ENCODE peak calls at places on chromosomes 3 and 15, in five cellular contexts. One of them, this sample, is unnamed.
A peak's percentile ranks its signal among the peaks of the same experiment; 100 is the strongest.

GRCh38 chr15:62795700-62796099 is 246.8 kb upstream of the TPM1 start:
- DNase-seq in uterus: no peak
- DNase-seq in small intestine: no peak
- DNase-seq in endodermal cell: no peak
- DNase-seq in neural progenitor cell: no peak
- DNase-seq in this sample: no peak

GRCh38 chr15:89391685-89392257 is 57.1 kb upstream of the POLG start:
- DNase-seq in neural progenitor cell: peak; percentile 90
- DNase-seq in small intestine: no peak
- DNase-seq in uterus: no peak
- DNase-seq in endodermal cell: peak; percentile 78
- DNase-seq in this sample: no peak

GRCh38 chr3:61381745-61382392 is 130.6 kb upstream of the FHIT start:
- DNase-seq in neural progenitor cell: peak; percentile 42
- DNase-seq in small intestine: peak; percentile 59
- DNase-seq in uterus: no peak
- DNase-seq in endodermal cell: no peak
- DNase-seq in this sample: no peak

GRCh38 chr3:136070334-136070733 is 104.8 kb downstream of the PPP2R3A start:
- DNase-seq in endodermal cell: no peak
- DNase-seq in neural progenitor cell: no peak
- DNase-seq in small intestine: no peak
- DNase-seq in uterus: no peak
- DNase-seq in this sample: no peak

GRCh38 chr15:90838066-90838465 is 30.3 kb upstream of the FURIN start:
- DNase-seq in uterus: no peak
- DNase-seq in neural progenitor cell: no peak
- DNase-seq in endodermal cell: no peak
- DNase-seq in small intestine: peak; percentile 35
- DNase-seq in this sample: no peak

GRCh38 chr15:92733934-92734521 is 78.5 kb upstream of the FAM174B start:
- DNase-seq in small intestine: peak; percentile 8
- DNase-seq in uterus: peak; percentile 25
- DNase-seq in neural progenitor cell: no peak
- DNase-seq in endodermal cell: peak; percentile 68
- DNase-seq in this sample: peak; percentile 45

GRCh38 chr3:83251490-83251889 is 1490.0 kb upstream of the GBE1 start:
- DNase-seq in neural progenitor cell: no peak
- DNase-seq in small intestine: no peak
- DNase-seq in uterus: no peak
- DNase-seq in endodermal cell: no peak
- DNase-seq in this sample: peak; percentile 54

GRCh38 chr3:24437326-24437725 is 57.3 kb downstream of the THRB start:
- DNase-seq in small intestine: no peak
- DNase-seq in neural progenitor cell: no peak
- DNase-seq in uterus: no peak
- DNase-seq in endodermal cell: no peak
- DNase-seq in this sample: no peak

GRCh38 chr15:93118904-93119303 is 29.9 kb upstream of the RGMA start:
- DNase-seq in neural progenitor cell: no peak
- DNase-seq in endodermal cell: no peak
- DNase-seq in small intestine: no peak
- DNase-seq in uterus: no peak
- DNase-seq in this sample: no peak

GRCh38 chr3:88058322-88058592 is 548 bp downstream of the CGGBP1 start:
- DNase-seq in neural progenitor cell: no peak
- DNase-seq in endodermal cell: no peak
- DNase-seq in small intestine: no peak
- DNase-seq in uterus: no peak
- DNase-seq in this sample: no peak

GRCh38 chr15:66019826-66020398 is 150.6 kb downstream of the RAB11A start:
- DNase-seq in neural progenitor cell: no peak
- DNase-seq in endodermal cell: no peak
- DNase-seq in uterus: no peak
- DNase-seq in small intestine: no peak
- DNase-seq in this sample: no peak

GRCh38 chr15:56254270-56254669 is 10.6 kb upstream of the RFX7 start:
- DNase-seq in neural progenitor cell: peak; percentile 62
- DNase-seq in endodermal cell: no peak
- DNase-seq in small intestine: no peak
- DNase-seq in uterus: no peak
- DNase-seq in this sample: no peak

GRCh38 chr3:97952280-97952679 is 20.0 kb downstream of the RIOX2 start:
- DNase-seq in uterus: peak; percentile 56
- DNase-seq in endodermal cell: no peak
- DNase-seq in neural progenitor cell: no peak
- DNase-seq in small intestine: no peak
- DNase-seq in this sample: peak; percentile 58

GRCh38 chr3:97949110-97949485 is 23.1 kb downstream of the RIOX2 start:
- DNase-seq in endodermal cell: no peak
- DNase-seq in small intestine: no peak
- DNase-seq in uterus: no peak
- DNase-seq in neural progenitor cell: no peak
- DNase-seq in this sample: no peak

GRCh38 chr3:97950360-97950759 is 21.9 kb downstream of the RIOX2 start:
- DNase-seq in small intestine: no peak
- DNase-seq in endodermal cell: no peak
- DNase-seq in neural progenitor cell: no peak
- DNase-seq in uterus: no peak
- DNase-seq in this sample: no peak

GRCh38 chr3:97948351-97949109 is 23.7 kb downstream of the RIOX2 start:
- DNase-seq in small intestine: no peak
- DNase-seq in endodermal cell: no peak
- DNase-seq in uterus: no peak
- DNase-seq in neural progenitor cell: no peak
- DNase-seq in this sample: no peak

GRCh38 chr3:97949743-97950142 is 22.5 kb downstream of the RIOX2 start:
- DNase-seq in neural progenitor cell: no peak
- DNase-seq in endodermal cell: no peak
- DNase-seq in small intestine: no peak
- DNase-seq in uterus: no peak
- DNase-seq in this sample: no peak
- H3K36me3 ChIP-seq in neural progenitor cell: peaks cover 4% of the 10 kb centered on the region
- H3K36me3 ChIP-seq in endodermal cell: peaks cover 10% of the 10 kb centered on the region
- H3K36me3 ChIP-seq in small intestine: peaks cover 16% of the 10 kb centered on the region
- H3K36me3 ChIP-seq in uterus: no peaks in the 10 kb centered on the region
- H3K36me3 ChIP-seq in this sample: peaks cover 9% of the 10 kb centered on the region

GRCh38 chr3:112619295-112619694 is 21.6 kb downstream of the CCDC80 start:
- DNase-seq in uterus: no peak
- DNase-seq in small intestine: no peak
- DNase-seq in neural progenitor cell: no peak
- DNase-seq in endodermal cell: no peak
- DNase-seq in this sample: no peak

GRCh38 chr3:112611813-112612515 is 29.0 kb downstream of the CCDC80 start:
- DNase-seq in small intestine: no peak
- DNase-seq in neural progenitor cell: no peak
- DNase-seq in endodermal cell: no peak
- DNase-seq in uterus: peak; percentile 60
- DNase-seq in this sample: no peak

GRCh38 chr3:112615942-112616731 is 24.8 kb downstream of the CCDC80 start:
- DNase-seq in neural progenitor cell: no peak
- DNase-seq in endodermal cell: no peak
- DNase-seq in small intestine: no peak
- DNase-seq in uterus: peak; percentile 30
- DNase-seq in this sample: no peak
- H3K36me3 ChIP-seq in neural progenitor cell: no peaks in the 10 kb centered on the region
- H3K36me3 ChIP-seq in endodermal cell: no peaks in the 10 kb centered on the region
- H3K36me3 ChIP-seq in small intestine: no peaks in the 10 kb centered on the region
- H3K36me3 ChIP-seq in uterus: no peaks in the 10 kb centered on the region
- H3K36me3 ChIP-seq in this sample: no peaks in the 10 kb centered on the region

GRCh38 chr3:69197455-69197854 is 75.1 kb upstream of the LMOD3 start:
- DNase-seq in endodermal cell: no peak
- DNase-seq in neural progenitor cell: no peak
- DNase-seq in uterus: no peak
- DNase-seq in small intestine: no peak
- DNase-seq in this sample: no peak

GRCh38 chr3:69194431-69195183 is 72.2 kb upstream of the LMOD3 start:
- DNase-seq in uterus: no peak
- DNase-seq in small intestine: no peak
- DNase-seq in endodermal cell: no peak
- DNase-seq in neural progenitor cell: no peak
- DNase-seq in this sample: no peak

GRCh38 chr3:69196876-69197275 is 74.5 kb upstream of the LMOD3 start:
- DNase-seq in neural progenitor cell: no peak
- DNase-seq in small intestine: no peak
- DNase-seq in uterus: no peak
- DNase-seq in endodermal cell: no peak
- DNase-seq in this sample: no peak

GRCh38 chr3:69189487-69189886 is 67.1 kb upstream of the LMOD3 start:
- DNase-seq in uterus: no peak
- DNase-seq in small intestine: no peak
- DNase-seq in endodermal cell: no peak
- DNase-seq in neural progenitor cell: no peak
- DNase-seq in this sample: no peak

GRCh38 chr3:69193749-69194148 is 71.4 kb upstream of the LMOD3 start:
- DNase-seq in endodermal cell: no peak
- DNase-seq in small intestine: no peak
- DNase-seq in uterus: no peak
- DNase-seq in neural progenitor cell: no peak
- DNase-seq in this sample: no peak
- H3K36me3 ChIP-seq in endodermal cell: no peaks in the 10 kb centered on the region
- H3K36me3 ChIP-seq in small intestine: no peaks in the 10 kb centered on the region
- H3K36me3 ChIP-seq in uterus: no peaks in the 10 kb centered on the region
- H3K36me3 ChIP-seq in neural progenitor cell: no peaks in the 10 kb centered on the region
- H3K36me3 ChIP-seq in this sample: peaks cover 3% of the 10 kb centered on the region

GRCh38 chr15:32104061-32104980 is 74.0 kb downstream of the CHRNA7 start:
- DNase-seq in uterus: no peak
- DNase-seq in endodermal cell: peak; percentile 18
- DNase-seq in neural progenitor cell: no peak
- DNase-seq in small intestine: no peak
- DNase-seq in this sample: no peak

GRCh38 chr15:32107477-32108080 is 77.3 kb downstream of the CHRNA7 start:
- DNase-seq in small intestine: no peak
- DNase-seq in uterus: no peak
- DNase-seq in endodermal cell: peak; percentile 49
- DNase-seq in neural progenitor cell: no peak
- DNase-seq in this sample: no peak

GRCh38 chr15:32112101-32112500 is 81.8 kb downstream of the CHRNA7 start:
- DNase-seq in neural progenitor cell: no peak
- DNase-seq in small intestine: no peak
- DNase-seq in endodermal cell: no peak
- DNase-seq in uterus: no peak
- DNase-seq in this sample: no peak

GRCh38 chr15:32105258-32106248 is 75.2 kb downstream of the CHRNA7 start:
- DNase-seq in small intestine: peak; percentile 40
- DNase-seq in neural progenitor cell: no peak
- DNase-seq in endodermal cell: peak; percentile 31
- DNase-seq in uterus: no peak
- DNase-seq in this sample: no peak

DNA sequence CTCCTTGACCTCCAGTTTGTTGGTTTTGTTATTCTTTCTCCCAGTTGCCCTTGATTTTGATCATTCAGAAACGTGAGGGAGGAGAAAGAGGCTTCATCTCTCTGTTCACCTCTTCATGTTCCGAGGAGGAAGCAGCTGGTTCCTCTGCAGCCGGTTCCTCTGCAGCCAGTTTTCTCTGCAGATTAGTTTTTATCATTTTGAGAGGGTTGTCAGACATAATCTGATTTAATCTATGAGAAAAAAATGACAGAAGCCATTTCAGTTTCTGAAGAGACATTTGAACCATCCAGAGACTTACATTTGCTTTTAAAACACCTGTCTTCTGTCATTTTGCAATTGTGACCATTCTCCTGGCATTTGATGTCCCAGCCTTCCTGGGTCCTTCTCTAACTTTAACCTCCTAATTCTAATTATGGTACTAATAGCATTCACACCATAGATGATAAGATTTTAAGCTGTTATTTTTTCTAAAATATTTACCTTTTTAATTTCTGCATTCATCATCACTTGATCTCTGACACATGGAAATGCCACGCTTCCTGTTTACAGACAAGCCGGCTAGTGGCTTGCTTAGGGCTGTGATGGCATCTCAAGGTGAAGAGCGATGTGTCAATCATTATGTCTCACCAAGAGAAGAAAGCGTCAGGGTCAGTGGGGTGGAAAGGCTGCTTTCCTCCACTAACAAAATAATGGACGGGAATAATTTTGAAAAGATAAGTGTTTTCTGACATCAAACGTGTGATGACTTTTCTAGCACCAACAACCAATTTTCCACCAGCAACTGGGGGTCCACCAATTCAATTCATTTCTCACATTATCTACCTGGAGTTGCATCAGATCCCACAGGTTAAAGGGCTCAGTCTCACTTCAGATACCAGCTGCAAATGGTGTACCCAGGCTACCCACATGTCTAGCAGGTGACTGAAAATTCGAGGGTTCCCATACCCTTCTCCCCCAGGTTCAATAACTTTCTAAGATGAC is 76.4 kb downstream of the CHRNA7 start:
- DNase-seq in neural progenitor cell: no peak
- DNase-seq in endodermal cell: peak; percentile 17
- DNase-seq in uterus: no peak
- DNase-seq in small intestine: no peak
- DNase-seq in this sample: no peak
- H3K36me3 ChIP-seq in neural progenitor cell: no peaks in the 10 kb centered on the region
- H3K36me3 ChIP-seq in endodermal cell: no peaks in the 10 kb centered on the region
- H3K36me3 ChIP-seq in uterus: no peaks in the 10 kb centered on the region
- H3K36me3 ChIP-seq in small intestine: no peaks in the 10 kb centered on the region
- H3K36me3 ChIP-seq in this sample: no peaks in the 10 kb centered on the region

DNA sequence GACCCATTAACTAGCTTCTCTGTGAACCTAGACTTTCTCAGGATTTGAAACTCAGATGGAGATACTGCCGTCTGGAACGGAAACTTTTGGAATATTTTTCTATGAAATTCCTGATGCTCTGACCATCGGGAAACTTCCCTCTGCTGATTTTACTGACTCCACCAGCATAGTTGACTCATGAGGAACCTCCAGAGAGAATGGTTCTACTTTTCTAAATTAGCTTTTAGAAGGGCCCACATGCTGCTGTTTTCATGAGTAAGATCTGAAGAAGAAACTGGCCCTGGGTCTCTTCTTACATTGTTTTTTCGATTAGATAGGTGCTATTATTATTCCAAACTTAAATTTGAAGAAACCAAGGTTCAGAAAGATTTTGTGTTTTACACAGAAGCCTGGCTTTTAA is 326.3 kb upstream of the NR2E3 start:
- DNase-seq in neural progenitor cell: no peak
- DNase-seq in endodermal cell: no peak
- DNase-seq in uterus: no peak
- DNase-seq in small intestine: no peak
- DNase-seq in this sample: no peak
- H3K36me3 ChIP-seq in neural progenitor cell: no peaks in the 10 kb centered on the region
- H3K36me3 ChIP-seq in endodermal cell: no peaks in the 10 kb centered on the region
- H3K36me3 ChIP-seq in uterus: no peaks in the 10 kb centered on the region
- H3K36me3 ChIP-seq in small intestine: no peaks in the 10 kb centered on the region
- H3K36me3 ChIP-seq in this sample: no peaks in the 10 kb centered on the region

DNA sequence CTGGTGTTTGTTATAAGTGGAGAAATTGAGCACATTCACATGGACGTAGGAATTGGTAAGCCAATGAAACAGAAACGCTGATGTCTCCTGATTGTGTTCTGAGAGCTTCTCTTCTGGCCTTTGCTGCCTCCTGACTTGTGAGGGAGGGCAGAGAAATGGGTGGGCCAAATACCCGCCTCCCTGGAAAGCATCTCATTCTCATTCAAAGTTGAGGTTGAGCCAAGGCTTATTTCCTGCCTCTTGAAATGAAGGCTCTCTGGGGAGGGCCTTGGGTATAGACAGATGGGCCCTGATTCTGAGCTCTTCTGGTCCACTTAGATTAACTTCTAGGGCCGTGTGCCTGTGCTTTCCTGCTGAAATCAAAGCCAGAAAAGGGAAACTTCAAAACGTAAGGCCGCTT is 57.4 kb upstream of the MYZAP start:
- DNase-seq in small intestine: no peak
- DNase-seq in neural progenitor cell: no peak
- DNase-seq in endodermal cell: peak; percentile 63
- DNase-seq in uterus: no peak
- DNase-seq in this sample: no peak
- H3K36me3 ChIP-seq in small intestine: no peaks in the 10 kb centered on the region
- H3K36me3 ChIP-seq in neural progenitor cell: no peaks in the 10 kb centered on the region
- H3K36me3 ChIP-seq in endodermal cell: peaks cover 99% of the 10 kb centered on the region
- H3K36me3 ChIP-seq in uterus: no peaks in the 10 kb centered on the region
- H3K36me3 ChIP-seq in this sample: no peaks in the 10 kb centered on the region

GRCh38 chr3:34077796-34078195 is 279.4 kb downstream of the PDCD6IP start:
- DNase-seq in endodermal cell: no peak
- DNase-seq in uterus: no peak
- DNase-seq in neural progenitor cell: peak; percentile 29
- DNase-seq in small intestine: no peak
- DNase-seq in this sample: no peak
- H3K36me3 ChIP-seq in endodermal cell: no peaks in the 10 kb centered on the region
- H3K36me3 ChIP-seq in uterus: no peaks in the 10 kb centered on the region
- H3K36me3 ChIP-seq in neural progenitor cell: no peaks in the 10 kb centered on the region
- H3K36me3 ChIP-seq in small intestine: no peaks in the 10 kb centered on the region
- H3K36me3 ChIP-seq in this sample: no peaks in the 10 kb centered on the region